ENCODE peak calls at places on chromosomes 7 and 10, in four cellular contexts. A is neural progenitor cell, I is adipocyte, R is tibial nerve. F is an unnamed sample.
A peak's percentile ranks its signal among the peaks of the same experiment; 100 is the strongest.

GRCh38 chr7:91520645-91521044 is 256.4 kb downstream of the FZD1 start:
- DNase-seq in A (no peak), I (no peak), R (no peak), F (no peak)

GRCh38 chr10:116080553-116080952 is 192.5 kb downstream of the GFRA1 start:
- DNase-seq in A (no peak), R (no peak), I (no peak), F (peak; percentile 56)

GRCh38 chr10:36492590-36493510 is 632.5 kb upstream of the ANKRD30A start:
- DNase-seq in A (no peak), R (no peak), I (peak; percentile 38), F (peak; percentile 62)

GRCh38 chr7:37040330-37040729 is 316.0 kb upstream of the AOAH start:
- DNase-seq in I (no peak), R (no peak), A (no peak), F (no peak)

GRCh38 chr7:90593205-90593604 is 2.9 kb upstream of the CDK14 start:
- DNase-seq in I (no peak), A (no peak), R (no peak), F (no peak)

GRCh38 chr7:150325110-150325611 is 1.8 kb upstream of the ACTR3C start:
- DNase-seq in A (no peak), R (no peak), I (no peak), F (peak; percentile 73)

GRCh38 chr10:99809931-99810615 is 27.6 kb downstream of the ABCC2 start:
- DNase-seq in A (no peak), I (peak; percentile 83), R (peak; percentile 19), F (no peak)

GRCh38 chr7:87499494-87499893 is 24.0 kb upstream of the ABCB4 start:
- DNase-seq in I (no peak), A (no peak), R (no peak), F (no peak)

GRCh38 chr7:132783824-132784223 is 207.6 kb upstream of the PLXNA4 start:
- DNase-seq in A (no peak), R (no peak), I (peak; percentile 65), F (peak; percentile 96)

GRCh38 chr7:24158976-24159375 is 125.0 kb upstream of the NPY start:
- DNase-seq in R (no peak), I (no peak), A (peak; percentile 25), F (no peak)

GRCh38 chr10:19816420-19817250 is at the start of gene PLXDC2:
- DNase-seq in A (peak; percentile 78), R (peak; percentile 42), I (peak; percentile 50), F (peak; percentile 40)

GRCh38 chr7:19705663-19706062 is 3.2 kb downstream of the POLR1F start:
- DNase-seq in A (peak; percentile 38), R (no peak), I (no peak), F (no peak)

GRCh38 chr10:17349009-17349349 is 105.4 kb downstream of the ST8SIA6 start:
- DNase-seq in A (no peak), I (no peak), R (no peak), F (no peak)

GRCh38 chr7:108299251-108300014 is 156.8 kb downstream of the NRCAM start:
- DNase-seq in I (no peak), R (no peak), A (no peak), F (peak; percentile 82)

GRCh38 chr7:20454202-20454601 is 123.5 kb downstream of the ITGB8 start:
- DNase-seq in R (no peak), I (no peak), A (no peak), F (no peak)

GRCh38 chr10:16470747-16471146 is 33.9 kb downstream of the PTER start:
- DNase-seq in A (no peak), I (no peak), R (no peak), F (no peak)

GRCh38 chr7:81774496-81774895 is 4.6 kb upstream of the HGF start:
- DNase-seq in A (no peak), I (no peak), R (no peak), F (no peak)

GRCh38 chr7:81767883-81768282 is 2.0 kb downstream of the HGF start:
- DNase-seq in A (no peak), I (peak; percentile 42), R (no peak), F (peak; percentile 20)

GRCh38 chr7:81769891-81770818 is at the start of gene HGF:
- DNase-seq in I (peak; percentile 63), A (peak; percentile 47), R (peak; percentile 66), F (peak; percentile 42)

GRCh38 chr7:81770823-81771222 is 976 bp upstream of the HGF start:
- DNase-seq in I (no peak), R (no peak), A (no peak), F (no peak)

GRCh38 chr7:81768951-81769778 is 682 bp downstream of the HGF start:
- DNase-seq in R (no peak), A (no peak), I (no peak), F (no peak)
- H3K4me3 ChIP-seq in R (peak overlapping the region; percentile 24), A (no peak overlapping the region), I (peak overlapping the region; percentile 85), F (no peak overlapping the region)

GRCh38 chr10:71629131-71629530 is 90.4 kb downstream of the C10orf105 start:
- DNase-seq in I (no peak), R (no peak), A (peak; percentile 52), F (no peak)
- H3K4me1 ChIP-seq in I (no peaks in the 10 kb centered on the region), R (no peaks in the 10 kb centered on the region), A (peaks cover 85% of the 10 kb centered on the region), F (no peaks in the 10 kb centered on the region)

GRCh38 chr7:2639151-2639993 is 7.6 kb downstream of the TTYH3 start:
- DNase-seq in R (no peak), I (no peak), A (no peak), F (no peak)

GRCh38 chr7:2638224-2638991 is 6.6 kb downstream of the TTYH3 start:
- DNase-seq in R (peak; percentile 36), I (peak; percentile 95), A (no peak), F (peak; percentile 68)

GRCh38 chr7:2639994-2640830 is 8.4 kb downstream of the TTYH3 start:
- DNase-seq in R (no peak), A (no peak), I (no peak), F (no peak)

GRCh38 chr7:2641406-2642393 is 9.9 kb downstream of the TTYH3 start:
- DNase-seq in A (peak; percentile 94), R (peak; percentile 81), I (peak; percentile 98), F (peak; percentile 97)

DNA sequence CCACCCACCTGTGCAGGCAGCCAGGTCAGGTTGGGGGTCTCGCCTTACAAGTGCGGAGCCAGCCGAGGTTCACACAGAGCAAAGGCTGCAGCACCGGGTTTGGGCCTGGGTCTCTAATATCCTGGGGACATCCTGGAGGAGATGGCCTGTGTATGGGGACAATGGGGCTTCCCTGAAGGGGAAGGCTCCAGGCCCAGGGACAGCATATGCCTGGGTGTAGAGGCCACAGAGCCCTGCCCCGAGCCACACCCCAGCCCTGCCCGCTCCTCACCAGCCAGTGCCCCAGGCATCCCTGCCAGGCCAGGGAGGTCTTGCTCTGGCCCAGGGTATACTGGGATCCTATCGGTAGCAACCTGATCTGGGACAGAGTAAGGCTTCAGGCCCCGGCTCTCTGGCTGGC is 9.1 kb downstream of the TTYH3 start:
- DNase-seq in R (no peak), I (no peak), A (no peak), F (no peak)
- H3K4me3 ChIP-seq in R (peak overlapping the region; percentile 22), I (no peak overlapping the region), A (peak overlapping the region; percentile 1), F (peak overlapping the region; percentile 10)

GRCh38 chr7:151677581-151678226 is 158.0 kb upstream of the RHEB start:
- DNase-seq in R (no peak), A (no peak), I (no peak), F (no peak)

GRCh38 chr7:151675521-151675920 is 155.8 kb upstream of the RHEB start:
- DNase-seq in I (no peak), A (no peak), R (no peak), F (no peak)

GRCh38 chr7:151678227-151678604 is 158.5 kb upstream of the RHEB start:
- DNase-seq in R (no peak), A (no peak), I (no peak), F (no peak)

GRCh38 chr7:151674161-151674920 is 154.6 kb upstream of the RHEB start:
- DNase-seq in A (no peak), R (no peak), I (no peak), F (no peak)

DNA sequence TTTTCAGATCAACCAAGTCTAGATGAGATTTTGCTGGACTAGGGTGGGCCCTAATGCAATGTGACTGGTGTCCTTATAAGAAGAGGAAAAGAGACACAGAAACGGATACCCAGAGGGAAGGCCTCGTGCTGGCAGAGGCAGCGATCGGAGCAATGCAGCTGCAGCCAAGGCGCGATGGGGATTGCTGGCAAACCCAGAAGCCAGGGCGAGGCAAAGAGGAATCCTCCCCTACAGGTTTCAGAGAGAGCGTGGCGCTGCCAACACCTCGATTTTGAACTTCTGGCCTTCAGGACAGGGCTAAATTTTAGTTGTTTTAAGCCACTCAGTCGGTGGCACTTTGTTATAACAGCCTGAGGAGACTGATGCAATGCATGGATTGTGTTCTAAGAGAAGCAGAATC is 157.1 kb upstream of the RHEB start:
- DNase-seq in R (no peak), A (no peak), I (no peak), F (no peak)
- H3K4me1 ChIP-seq in R (no peaks in the 10 kb centered on the region), A (peaks cover 11% of the 10 kb centered on the region), I (peaks cover 38% of the 10 kb centered on the region), F (no peaks in the 10 kb centered on the region)

DNA sequence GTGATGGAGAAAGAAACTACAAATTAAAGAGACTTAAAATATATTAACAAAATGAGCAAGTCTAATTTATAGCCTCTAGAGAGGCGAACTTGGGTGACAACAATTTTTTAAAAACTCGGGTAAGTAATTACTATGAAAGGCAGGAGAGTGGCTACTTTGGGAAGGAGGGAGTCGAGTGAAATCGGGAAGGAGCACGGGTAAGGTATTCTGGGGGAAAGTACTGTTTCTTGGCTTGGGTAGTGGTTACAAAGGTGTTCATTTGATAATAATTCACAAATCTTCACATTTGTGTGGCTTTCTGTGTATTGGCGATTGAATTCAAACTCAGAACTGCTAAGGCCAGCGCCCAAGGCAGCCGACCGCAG is 32.9 kb upstream of the GRID1 start:
- DNase-seq in R (no peak), I (no peak), A (no peak), F (no peak)
- H3K4me3 ChIP-seq in R (peak overlapping the region; percentile 75), I (no peak overlapping the region), A (no peak overlapping the region), F (peak overlapping the region; percentile 71)

DNA sequence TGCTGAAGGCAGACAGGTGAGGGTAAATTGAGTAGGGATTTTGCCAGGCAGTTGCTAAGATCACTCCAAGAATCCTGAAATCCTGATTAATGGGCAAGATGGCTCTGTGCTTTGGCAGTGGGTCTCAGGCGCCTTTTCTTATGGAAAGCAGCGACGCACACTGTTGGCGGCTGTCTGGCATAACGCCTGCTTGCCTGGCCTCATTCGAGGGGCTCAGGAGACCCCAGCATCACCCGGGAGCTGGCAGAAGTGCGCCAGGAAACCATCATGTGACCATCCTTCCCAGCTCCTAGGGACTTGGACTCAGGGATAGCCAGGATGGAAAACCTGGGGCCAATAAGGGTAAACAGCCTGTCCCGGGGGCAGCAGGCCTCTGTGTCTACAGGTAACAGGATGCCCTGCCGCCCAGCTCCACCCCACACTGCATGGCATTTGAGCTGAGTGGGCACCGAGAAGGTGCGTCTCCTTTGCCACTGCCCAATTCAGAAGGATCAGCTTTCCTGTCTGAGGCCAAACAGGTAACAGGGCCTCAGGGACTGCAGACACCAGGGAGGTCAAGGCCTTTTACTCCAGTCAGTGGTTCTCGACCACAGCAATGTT is 98.6 kb downstream of the FAM53B start:
- DNase-seq in R (no peak), A (no peak), I (no peak), F (no peak)
- H3K4me1 ChIP-seq in R (peaks cover 5% of the 10 kb centered on the region), A (peaks cover 73% of the 10 kb centered on the region), I (peaks cover 56% of the 10 kb centered on the region), F (peaks cover 39% of the 10 kb centered on the region)

GRCh38 chr10:60942604-60943269 is 1.2 kb downstream of the RHOBTB1 start:
- DNase-seq in A (no peak), I (peak; percentile 61), R (peak; percentile 57), F (peak; percentile 40)
- H3K4me3 ChIP-seq in A (peak overlapping the region; percentile 79), I (peak overlapping the region; percentile 84), R (peak overlapping the region; percentile 67), F (peak overlapping the region; percentile 74)